ENCODE peak calls at places on chromosomes 7 and 10, in ten cellular contexts. One of them, this sample, is unnamed.

GRCh38 chr7:75850222-75850621 is 28.6 kb upstream of the RHBDD2 start:
- DNase-seq in endothelial cell of umbilical vein: no peak
- DNase-seq in germinal center: no peak
- DNase-seq in HTR-8/SVneo: no peak
- DNase-seq in IMR-90: no peak
- DNase-seq in activated naive CD4-positive, alpha-beta T cell treated with Interleukin-2 at 50 U/mL for 16 hours: no peak
- DNase-seq in RCC 7860: no peak
- DNase-seq in GM13976: no peak
- DNase-seq in NCI-H1092: no peak
- DNase-seq in neuronal stem cell: no peak
- DNase-seq in this sample: no peak

GRCh38 chr7:127654404-127655392 is 2.7 kb downstream of the SND1 start:
- DNase-seq in GM13976: no peak
- DNase-seq in endothelial cell of umbilical vein: no peak
- DNase-seq in activated naive CD4-positive, alpha-beta T cell treated with Interleukin-2 at 50 U/mL for 16 hours: no peak
- DNase-seq in HTR-8/SVneo: no peak
- DNase-seq in neuronal stem cell: no peak
- DNase-seq in RCC 7860: peak
- DNase-seq in germinal center: no peak
- DNase-seq in IMR-90: no peak
- DNase-seq in NCI-H1092: no peak
- DNase-seq in this sample: peak

GRCh38 chr7:44390701-44391100 is 65.3 kb upstream of the CAMK2B start:
- DNase-seq in HTR-8/SVneo: no peak
- DNase-seq in neuronal stem cell: no peak
- DNase-seq in RCC 7860: no peak
- DNase-seq in GM13976: no peak
- DNase-seq in endothelial cell of umbilical vein: no peak
- DNase-seq in germinal center: no peak
- DNase-seq in NCI-H1092: no peak
- DNase-seq in IMR-90: no peak
- DNase-seq in activated naive CD4-positive, alpha-beta T cell treated with Interleukin-2 at 50 U/mL for 16 hours: no peak
- DNase-seq in this sample: no peak

GRCh38 chr7:108839091-108839490 is 269.4 kb downstream of the DNAJB9 start:
- DNase-seq in RCC 7860: no peak
- DNase-seq in HTR-8/SVneo: no peak
- DNase-seq in germinal center: no peak
- DNase-seq in NCI-H1092: no peak
- DNase-seq in neuronal stem cell: no peak
- DNase-seq in GM13976: no peak
- DNase-seq in IMR-90: no peak
- DNase-seq in activated naive CD4-positive, alpha-beta T cell treated with Interleukin-2 at 50 U/mL for 16 hours: no peak
- DNase-seq in endothelial cell of umbilical vein: no peak
- DNase-seq in this sample: no peak

GRCh38 chr7:123871998-123872867 is 27.3 kb downstream of the HYAL4 start:
- DNase-seq in IMR-90: peak
- DNase-seq in endothelial cell of umbilical vein: peak
- DNase-seq in RCC 7860: no peak
- DNase-seq in neuronal stem cell: peak
- DNase-seq in GM13976: peak
- DNase-seq in germinal center: peak
- DNase-seq in HTR-8/SVneo: peak
- DNase-seq in NCI-H1092: peak
- DNase-seq in activated naive CD4-positive, alpha-beta T cell treated with Interleukin-2 at 50 U/mL for 16 hours: peak
- DNase-seq in this sample: peak

GRCh38 chr7:157033483-157034473 is 23.3 kb upstream of the MNX1 start:
- DNase-seq in IMR-90: no peak
- DNase-seq in neuronal stem cell: no peak
- DNase-seq in activated naive CD4-positive, alpha-beta T cell treated with Interleukin-2 at 50 U/mL for 16 hours: no peak
- DNase-seq in RCC 7860: no peak
- DNase-seq in endothelial cell of umbilical vein: no peak
- DNase-seq in NCI-H1092: no peak
- DNase-seq in HTR-8/SVneo: no peak
- DNase-seq in germinal center: no peak
- DNase-seq in GM13976: no peak
- DNase-seq in this sample: no peak

GRCh38 chr7:20307119-20307518 is 23.6 kb upstream of the ITGB8 start:
- DNase-seq in germinal center: no peak
- DNase-seq in endothelial cell of umbilical vein: peak
- DNase-seq in HTR-8/SVneo: no peak
- DNase-seq in activated naive CD4-positive, alpha-beta T cell treated with Interleukin-2 at 50 U/mL for 16 hours: no peak
- DNase-seq in NCI-H1092: no peak
- DNase-seq in IMR-90: peak
- DNase-seq in neuronal stem cell: peak
- DNase-seq in RCC 7860: peak
- DNase-seq in GM13976: peak
- DNase-seq in this sample: peak

GRCh38 chr7:22433710-22434460 is 66.1 kb downstream of the STEAP1B start:
- DNase-seq in IMR-90: peak
- DNase-seq in GM13976: no peak
- DNase-seq in HTR-8/SVneo: no peak
- DNase-seq in germinal center: no peak
- DNase-seq in neuronal stem cell: no peak
- DNase-seq in endothelial cell of umbilical vein: peak
- DNase-seq in activated naive CD4-positive, alpha-beta T cell treated with Interleukin-2 at 50 U/mL for 16 hours: no peak
- DNase-seq in NCI-H1092: no peak
- DNase-seq in RCC 7860: peak
- DNase-seq in this sample: no peak

GRCh38 chr10:93465806-93466675 is 16.1 kb downstream of the MYOF start:
- DNase-seq in activated naive CD4-positive, alpha-beta T cell treated with Interleukin-2 at 50 U/mL for 16 hours: no peak
- DNase-seq in IMR-90: peak
- DNase-seq in HTR-8/SVneo: peak
- DNase-seq in neuronal stem cell: no peak
- DNase-seq in GM13976: no peak
- DNase-seq in germinal center: no peak
- DNase-seq in RCC 7860: peak
- DNase-seq in endothelial cell of umbilical vein: peak
- DNase-seq in NCI-H1092: peak
- DNase-seq in this sample: no peak

GRCh38 chr10:101134299-101135127 is 3.4 kb downstream of the TLX1 start:
- DNase-seq in NCI-H1092: no peak
- DNase-seq in activated naive CD4-positive, alpha-beta T cell treated with Interleukin-2 at 50 U/mL for 16 hours: no peak
- DNase-seq in RCC 7860: no peak
- DNase-seq in GM13976: peak
- DNase-seq in endothelial cell of umbilical vein: no peak
- DNase-seq in germinal center: no peak
- DNase-seq in neuronal stem cell: no peak
- DNase-seq in IMR-90: no peak
- DNase-seq in HTR-8/SVneo: no peak
- DNase-seq in this sample: no peak

GRCh38 chr7:134473861-134474291 is 15.0 kb upstream of the AKR1B1 start:
- DNase-seq in RCC 7860: no peak
- DNase-seq in germinal center: no peak
- DNase-seq in endothelial cell of umbilical vein: no peak
- DNase-seq in IMR-90: peak
- DNase-seq in GM13976: no peak
- DNase-seq in neuronal stem cell: no peak
- DNase-seq in activated naive CD4-positive, alpha-beta T cell treated with Interleukin-2 at 50 U/mL for 16 hours: no peak
- DNase-seq in HTR-8/SVneo: no peak
- DNase-seq in NCI-H1092: no peak
- DNase-seq in this sample: no peak

GRCh38 chr7:37113661-37114355 is 334.9 kb downstream of the ELMO1 start:
- DNase-seq in HTR-8/SVneo: no peak
- DNase-seq in activated naive CD4-positive, alpha-beta T cell treated with Interleukin-2 at 50 U/mL for 16 hours: no peak
- DNase-seq in GM13976: no peak
- DNase-seq in neuronal stem cell: no peak
- DNase-seq in RCC 7860: no peak
- DNase-seq in IMR-90: no peak
- DNase-seq in NCI-H1092: no peak
- DNase-seq in endothelial cell of umbilical vein: no peak
- DNase-seq in germinal center: no peak
- DNase-seq in this sample: no peak

GRCh38 chr7:29337628-29338116 is 143.1 kb downstream of the CHN2 start:
- DNase-seq in RCC 7860: no peak
- DNase-seq in endothelial cell of umbilical vein: no peak
- DNase-seq in NCI-H1092: no peak
- DNase-seq in activated naive CD4-positive, alpha-beta T cell treated with Interleukin-2 at 50 U/mL for 16 hours: peak
- DNase-seq in neuronal stem cell: no peak
- DNase-seq in HTR-8/SVneo: no peak
- DNase-seq in germinal center: no peak
- DNase-seq in IMR-90: no peak
- DNase-seq in GM13976: no peak
- DNase-seq in this sample: no peak

GRCh38 chr7:100053201-100053600 is 3.6 kb downstream of the ZSCAN21 start:
- DNase-seq in endothelial cell of umbilical vein: peak
- DNase-seq in activated naive CD4-positive, alpha-beta T cell treated with Interleukin-2 at 50 U/mL for 16 hours: no peak
- DNase-seq in IMR-90: peak
- DNase-seq in germinal center: peak
- DNase-seq in HTR-8/SVneo: peak
- DNase-seq in NCI-H1092: peak
- DNase-seq in neuronal stem cell: no peak
- DNase-seq in GM13976: peak
- DNase-seq in RCC 7860: peak
- DNase-seq in this sample: peak

GRCh38 chr10:79079490-79080355 is 11.0 kb downstream of the ZMIZ1 start:
- DNase-seq in RCC 7860: peak
- DNase-seq in IMR-90: peak
- DNase-seq in germinal center: no peak
- DNase-seq in NCI-H1092: no peak
- DNase-seq in activated naive CD4-positive, alpha-beta T cell treated with Interleukin-2 at 50 U/mL for 16 hours: no peak
- DNase-seq in neuronal stem cell: no peak
- DNase-seq in HTR-8/SVneo: no peak
- DNase-seq in GM13976: no peak
- DNase-seq in endothelial cell of umbilical vein: peak
- DNase-seq in this sample: no peak

GRCh38 chr7:139946539-139946938 is 116.2 kb downstream of the PARP12 start:
- DNase-seq in GM13976: no peak
- DNase-seq in IMR-90: no peak
- DNase-seq in germinal center: no peak
- DNase-seq in HTR-8/SVneo: no peak
- DNase-seq in activated naive CD4-positive, alpha-beta T cell treated with Interleukin-2 at 50 U/mL for 16 hours: no peak
- DNase-seq in NCI-H1092: no peak
- DNase-seq in RCC 7860: no peak
- DNase-seq in endothelial cell of umbilical vein: no peak
- DNase-seq in neuronal stem cell: no peak
- DNase-seq in this sample: no peak

GRCh38 chr7:16762177-16762576 is 8.6 kb downstream of the TSPAN13 start:
- DNase-seq in IMR-90: no peak
- DNase-seq in GM13976: no peak
- DNase-seq in germinal center: no peak
- DNase-seq in RCC 7860: peak
- DNase-seq in activated naive CD4-positive, alpha-beta T cell treated with Interleukin-2 at 50 U/mL for 16 hours: no peak
- DNase-seq in neuronal stem cell: no peak
- DNase-seq in NCI-H1092: no peak
- DNase-seq in HTR-8/SVneo: no peak
- DNase-seq in endothelial cell of umbilical vein: no peak
- DNase-seq in this sample: no peak

GRCh38 chr10:48760983-48761382 is 76.3 kb downstream of the WDFY4 start:
- DNase-seq in RCC 7860: no peak
- DNase-seq in neuronal stem cell: no peak
- DNase-seq in GM13976: no peak
- DNase-seq in HTR-8/SVneo: no peak
- DNase-seq in IMR-90: no peak
- DNase-seq in NCI-H1092: no peak
- DNase-seq in activated naive CD4-positive, alpha-beta T cell treated with Interleukin-2 at 50 U/mL for 16 hours: no peak
- DNase-seq in endothelial cell of umbilical vein: no peak
- DNase-seq in germinal center: no peak
- DNase-seq in this sample: no peak

GRCh38 chr10:132528064-132528800 is 9.4 kb upstream of the INPP5A start:
- DNase-seq in endothelial cell of umbilical vein: no peak
- DNase-seq in activated naive CD4-positive, alpha-beta T cell treated with Interleukin-2 at 50 U/mL for 16 hours: no peak
- DNase-seq in germinal center: no peak
- DNase-seq in RCC 7860: no peak
- DNase-seq in GM13976: no peak
- DNase-seq in neuronal stem cell: no peak
- DNase-seq in NCI-H1092: no peak
- DNase-seq in IMR-90: peak
- DNase-seq in HTR-8/SVneo: no peak
- DNase-seq in this sample: no peak

GRCh38 chr10:35355971-35356724 is 19.8 kb downstream of the CCNY start:
- DNase-seq in germinal center: no peak
- DNase-seq in IMR-90: no peak
- DNase-seq in activated naive CD4-positive, alpha-beta T cell treated with Interleukin-2 at 50 U/mL for 16 hours: peak
- DNase-seq in neuronal stem cell: no peak
- DNase-seq in RCC 7860: no peak
- DNase-seq in HTR-8/SVneo: no peak
- DNase-seq in NCI-H1092: no peak
- DNase-seq in endothelial cell of umbilical vein: no peak
- DNase-seq in GM13976: peak
- DNase-seq in this sample: no peak

GRCh38 chr7:158383665-158384064 is 204.0 kb downstream of the PTPRN2 start:
- DNase-seq in germinal center: no peak
- DNase-seq in activated naive CD4-positive, alpha-beta T cell treated with Interleukin-2 at 50 U/mL for 16 hours: no peak
- DNase-seq in HTR-8/SVneo: no peak
- DNase-seq in GM13976: no peak
- DNase-seq in IMR-90: no peak
- DNase-seq in neuronal stem cell: no peak
- DNase-seq in RCC 7860: no peak
- DNase-seq in NCI-H1092: no peak
- DNase-seq in endothelial cell of umbilical vein: no peak
- DNase-seq in this sample: no peak

GRCh38 chr10:24784923-24785322 is 61.2 kb upstream of the ARHGAP21 start:
- DNase-seq in IMR-90: no peak
- DNase-seq in neuronal stem cell: no peak
- DNase-seq in GM13976: no peak
- DNase-seq in RCC 7860: no peak
- DNase-seq in HTR-8/SVneo: no peak
- DNase-seq in endothelial cell of umbilical vein: no peak
- DNase-seq in germinal center: no peak
- DNase-seq in activated naive CD4-positive, alpha-beta T cell treated with Interleukin-2 at 50 U/mL for 16 hours: no peak
- DNase-seq in NCI-H1092: no peak
- DNase-seq in this sample: no peak

GRCh38 chr10:32788359-32788758 is 169.7 kb downstream of the ITGB1 start:
- DNase-seq in activated naive CD4-positive, alpha-beta T cell treated with Interleukin-2 at 50 U/mL for 16 hours: no peak
- DNase-seq in HTR-8/SVneo: no peak
- DNase-seq in RCC 7860: no peak
- DNase-seq in germinal center: no peak
- DNase-seq in NCI-H1092: no peak
- DNase-seq in endothelial cell of umbilical vein: no peak
- DNase-seq in neuronal stem cell: no peak
- DNase-seq in GM13976: no peak
- DNase-seq in IMR-90: no peak
- DNase-seq in this sample: no peak

GRCh38 chr7:25031007-25031406 is 51.0 kb upstream of the OSBPL3 start:
- DNase-seq in neuronal stem cell: no peak
- DNase-seq in GM13976: peak
- DNase-seq in activated naive CD4-positive, alpha-beta T cell treated with Interleukin-2 at 50 U/mL for 16 hours: no peak
- DNase-seq in HTR-8/SVneo: no peak
- DNase-seq in NCI-H1092: no peak
- DNase-seq in germinal center: peak
- DNase-seq in IMR-90: no peak
- DNase-seq in endothelial cell of umbilical vein: no peak
- DNase-seq in RCC 7860: no peak
- DNase-seq in this sample: peak

GRCh38 chr7:2785071-2785500 is 59.0 kb downstream of the GNA12 start:
- DNase-seq in germinal center: no peak
- DNase-seq in GM13976: peak
- DNase-seq in activated naive CD4-positive, alpha-beta T cell treated with Interleukin-2 at 50 U/mL for 16 hours: no peak
- DNase-seq in endothelial cell of umbilical vein: peak
- DNase-seq in HTR-8/SVneo: peak
- DNase-seq in IMR-90: peak
- DNase-seq in NCI-H1092: no peak
- DNase-seq in RCC 7860: peak
- DNase-seq in neuronal stem cell: no peak
- DNase-seq in this sample: no peak

GRCh38 chr10:112746329-112746728 is 203.7 kb upstream of the TCF7L2 start:
- DNase-seq in NCI-H1092: no peak
- DNase-seq in RCC 7860: no peak
- DNase-seq in IMR-90: no peak
- DNase-seq in neuronal stem cell: no peak
- DNase-seq in endothelial cell of umbilical vein: no peak
- DNase-seq in GM13976: no peak
- DNase-seq in germinal center: no peak
- DNase-seq in HTR-8/SVneo: no peak
- DNase-seq in activated naive CD4-positive, alpha-beta T cell treated with Interleukin-2 at 50 U/mL for 16 hours: no peak
- DNase-seq in this sample: no peak

GRCh38 chr7:142553216-142553615 is 196.1 kb upstream of the PRSS1 start:
- DNase-seq in HTR-8/SVneo: no peak
- DNase-seq in activated naive CD4-positive, alpha-beta T cell treated with Interleukin-2 at 50 U/mL for 16 hours: no peak
- DNase-seq in endothelial cell of umbilical vein: no peak
- DNase-seq in NCI-H1092: no peak
- DNase-seq in RCC 7860: no peak
- DNase-seq in GM13976: no peak
- DNase-seq in neuronal stem cell: no peak
- DNase-seq in germinal center: no peak
- DNase-seq in IMR-90: no peak
- DNase-seq in this sample: no peak

GRCh38 chr10:71433983-71434744 is 37.4 kb downstream of the CDH23 start:
- DNase-seq in GM13976: no peak
- DNase-seq in NCI-H1092: no peak
- DNase-seq in activated naive CD4-positive, alpha-beta T cell treated with Interleukin-2 at 50 U/mL for 16 hours: no peak
- DNase-seq in germinal center: no peak
- DNase-seq in RCC 7860: no peak
- DNase-seq in HTR-8/SVneo: no peak
- DNase-seq in neuronal stem cell: no peak
- DNase-seq in endothelial cell of umbilical vein: no peak
- DNase-seq in IMR-90: no peak
- DNase-seq in this sample: no peak